ENCODE peak calls at places on chromosome 2, in seven cellular contexts. N is AG04450, L is stomach, B is fibroblast of lung, U is MM.1S, J is RWPE1, Z is astrocyte. P is an unnamed sample.
A peak's percentile ranks its signal among the peaks of the same experiment; 100 is the strongest.

GRCh38 chr2:234951386-234952269 is at the start of gene SH3BP4:
- DNase-seq in N (no peak), L (peak; percentile 88), B (peak; percentile 81), U (peak; percentile 28), J (peak; percentile 89), Z (peak; percentile 48), P (no peak)

GRCh38 chr2:8576525-8577157 is 105.2 kb upstream of the ID2 start:
- DNase-seq in N (no peak), L (peak; percentile 29), B (no peak), U (no peak), J (no peak), Z (no peak), P (no peak)

GRCh38 chr2:47867205-47867604 is 39.1 kb downstream of the FBXO11 start:
- DNase-seq in N (no peak), L (no peak), B (peak; percentile 76), U (no peak), J (peak; percentile 59), Z (peak; percentile 84), P (no peak)

GRCh38 chr2:100142393-100142792 is at the start of gene AFF3:
- DNase-seq in N (no peak), L (no peak), B (no peak), U (peak; percentile 90), J (no peak), Z (no peak), P (no peak)

GRCh38 chr2:140943867-140944266 is 1186.9 kb downstream of the LRP1B start:
- DNase-seq in N (no peak), L (no peak), B (no peak), U (no peak), J (no peak), Z (no peak), P (no peak)

GRCh38 chr2:39523308-39524044 is 86.4 kb upstream of the MAP4K3 start:
- DNase-seq in N (peak; percentile 67), L (no peak), B (peak; percentile 86), U (no peak), J (peak; percentile 94), Z (peak; percentile 97), P (peak; percentile 93)

GRCh38 chr2:128504242-128505149 is 185.8 kb upstream of the HS6ST1 start:
- DNase-seq in N (no peak), L (peak; percentile 17), B (no peak), U (peak; percentile 62), J (no peak), Z (no peak), P (no peak)

GRCh38 chr2:194545978-194546377 is 1111.0 kb upstream of the SLC39A10 start:
- DNase-seq in N (no peak), L (no peak), B (peak; percentile 7), U (peak; percentile 38), J (no peak), Z (no peak), P (peak; percentile 20)

DNA sequence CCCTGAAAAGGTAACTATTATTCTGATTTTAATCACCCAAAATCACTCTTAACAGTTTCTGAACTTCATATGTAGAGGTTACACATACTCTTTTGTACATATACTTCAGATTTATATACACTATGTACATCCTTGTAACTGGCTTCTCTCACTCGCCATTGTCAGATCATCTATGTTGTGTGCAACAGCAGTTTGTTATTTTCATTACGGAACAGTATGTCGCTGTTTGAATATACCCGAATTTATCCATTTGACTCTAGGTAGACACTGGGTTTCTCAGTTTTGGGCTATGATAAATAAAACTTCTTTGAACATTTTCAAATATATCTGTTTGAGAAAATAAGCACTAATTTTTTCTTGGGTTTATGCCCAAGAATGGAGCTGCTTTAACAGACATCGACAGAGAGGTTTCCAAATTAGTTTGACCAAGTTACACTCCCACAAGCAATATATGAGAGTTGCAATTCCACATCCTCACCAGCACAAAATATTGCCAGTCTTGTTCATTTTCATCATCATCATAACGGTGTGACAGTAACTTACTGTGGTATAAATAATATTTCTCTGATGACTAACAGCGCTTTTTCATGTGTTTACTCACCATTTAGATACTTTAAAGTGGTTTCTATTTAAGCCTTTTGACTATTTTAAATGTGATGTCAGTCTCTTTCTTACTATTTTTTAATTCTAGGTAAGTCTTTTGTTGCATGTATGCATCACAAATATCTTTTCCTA is 80.9 kb downstream of the SMC6 start:
- DNase-seq in N (no peak), L (no peak), B (peak; percentile 72), U (no peak), J (peak; percentile 33), Z (peak; percentile 79), P (peak; percentile 69)
- TF ChIP-seq CTCF in N (no peak), L (no peak), B (no peak), U (no peak), J (no peak), Z (peak; percentile 23), P (peak; percentile 47)

GRCh38 chr2:207836526-207837133 is 66.9 kb upstream of the FZD5 start:
- DNase-seq in N (no peak), L (peak; percentile 46), B (no peak), U (no peak), J (no peak), Z (no peak), P (no peak)
- H3K27ac ChIP-seq in N (no peak overlapping the region), L (peak overlapping the region; percentile 39), B (no peak overlapping the region), U (no peak overlapping the region), J (no peak overlapping the region), Z (no peak overlapping the region), P (no peak overlapping the region)

DNA sequence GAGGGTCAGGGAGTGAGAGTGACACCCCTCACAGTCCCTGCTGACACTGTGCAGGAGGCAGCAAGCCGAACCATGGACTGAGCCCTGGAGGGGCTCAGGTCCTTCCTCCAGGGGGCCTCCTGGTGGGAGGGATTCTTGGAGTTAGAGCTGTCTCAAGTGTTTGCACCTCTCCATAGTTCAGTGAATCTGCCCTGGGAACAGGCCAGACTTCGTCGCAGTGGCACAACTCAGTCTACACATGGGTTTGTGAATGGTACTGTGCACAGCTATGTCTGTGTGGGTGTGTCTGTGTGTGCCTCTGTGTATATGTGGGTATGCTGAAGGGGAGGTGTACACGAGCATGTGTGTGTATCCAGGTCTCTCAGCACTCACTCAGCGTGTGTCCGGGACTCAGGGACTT is 36.4 kb downstream of the PAX8 start:
- DNase-seq in N (no peak), L (no peak), B (no peak), U (no peak), J (no peak), Z (no peak), P (no peak)
- TF ChIP-seq CTCF in N (no peak), L (no peak), B (no peak), U (no peak), J (no peak), Z (no peak), P (no peak)

GRCh38 chr2:217431577-217432269 is 571.1 kb downstream of the TNS1 start:
- DNase-seq in N (no peak), L (no peak), B (no peak), U (no peak), J (no peak), Z (no peak), P (no peak)

GRCh38 chr2:217433522-217433921 is 569.3 kb downstream of the TNS1 start:
- DNase-seq in N (no peak), L (no peak), B (peak; percentile 35), U (no peak), J (no peak), Z (peak; percentile 50), P (no peak)

GRCh38 chr2:217429981-217430500 is 570.2 kb upstream of the TNP1 start:
- DNase-seq in N (peak; percentile 36), L (no peak), B (peak; percentile 74), U (no peak), J (no peak), Z (peak; percentile 62), P (no peak)

GRCh38 chr2:217434183-217434620 is 568.6 kb downstream of the TNS1 start:
- DNase-seq in N (peak; percentile 98), L (peak; percentile 74), B (peak; percentile 99), U (no peak), J (peak; percentile 97), Z (peak; percentile 99), P (peak; percentile 95)

GRCh38 chr2:217430916-217431576 is 571.2 kb upstream of the TNP1 start:
- DNase-seq in N (no peak), L (no peak), B (peak; percentile 94), U (no peak), J (no peak), Z (no peak), P (no peak)
- H3K27ac ChIP-seq in N (peak overlapping the region; percentile 40), L (peak overlapping the region; percentile 78), B (no peak overlapping the region), U (no peak overlapping the region), J (no peak overlapping the region), Z (no peak overlapping the region), P (no peak overlapping the region)

GRCh38 chr2:204024503-204024902 is 87.9 kb downstream of the ICOS start:
- DNase-seq in N (no peak), L (peak; percentile 34), B (peak; percentile 48), U (peak; percentile 66), J (peak; percentile 42), Z (peak; percentile 13), P (peak; percentile 64)
- TF ChIP-seq CTCF in N (peak; percentile 63), L (peak; percentile 55), B (peak; percentile 69), U (peak; percentile 89), J (peak; percentile 57), Z (peak; percentile 61), P (peak; percentile 87)

DNA sequence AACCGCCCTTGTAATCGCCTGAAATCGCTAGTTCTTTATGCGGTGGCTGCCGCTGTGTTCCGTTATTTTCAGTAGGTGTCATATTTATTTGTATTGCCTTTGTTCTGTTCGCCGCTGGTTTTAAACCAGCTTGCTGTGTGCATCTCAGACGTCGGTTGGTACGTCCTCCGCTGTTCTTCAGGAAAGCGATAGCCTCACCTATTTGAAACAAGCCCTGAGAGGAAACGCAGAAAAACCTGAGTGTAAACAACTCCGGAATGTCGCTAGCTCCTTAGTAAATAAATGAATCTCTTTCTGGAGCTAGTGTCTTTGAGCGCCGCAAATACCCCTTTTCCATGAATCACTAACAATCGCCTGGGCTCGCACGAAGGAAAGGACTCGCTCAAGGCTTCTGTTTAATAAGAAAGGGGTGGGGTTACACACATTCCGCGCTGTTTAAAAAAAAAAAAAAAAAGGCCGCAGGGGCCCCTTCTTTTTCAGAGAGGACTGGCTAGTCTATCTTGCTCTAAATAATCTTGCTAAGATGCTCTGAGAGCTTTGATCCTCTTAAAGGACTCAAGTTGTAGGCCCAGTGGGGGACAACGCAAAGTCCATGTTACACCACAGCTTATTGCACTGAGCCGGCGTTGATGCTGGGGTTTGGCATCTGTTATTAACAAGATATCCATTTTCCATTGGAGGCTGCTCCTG is 3.0 kb downstream of the HOXD8 start:
- DNase-seq in N (no peak), L (no peak), B (peak; percentile 47), U (no peak), J (no peak), Z (no peak), P (no peak)
- H3K27ac ChIP-seq in N (no peak overlapping the region), L (no peak overlapping the region), B (no peak overlapping the region), U (no peak overlapping the region), J (no peak overlapping the region), Z (no peak overlapping the region), P (no peak overlapping the region)

DNA sequence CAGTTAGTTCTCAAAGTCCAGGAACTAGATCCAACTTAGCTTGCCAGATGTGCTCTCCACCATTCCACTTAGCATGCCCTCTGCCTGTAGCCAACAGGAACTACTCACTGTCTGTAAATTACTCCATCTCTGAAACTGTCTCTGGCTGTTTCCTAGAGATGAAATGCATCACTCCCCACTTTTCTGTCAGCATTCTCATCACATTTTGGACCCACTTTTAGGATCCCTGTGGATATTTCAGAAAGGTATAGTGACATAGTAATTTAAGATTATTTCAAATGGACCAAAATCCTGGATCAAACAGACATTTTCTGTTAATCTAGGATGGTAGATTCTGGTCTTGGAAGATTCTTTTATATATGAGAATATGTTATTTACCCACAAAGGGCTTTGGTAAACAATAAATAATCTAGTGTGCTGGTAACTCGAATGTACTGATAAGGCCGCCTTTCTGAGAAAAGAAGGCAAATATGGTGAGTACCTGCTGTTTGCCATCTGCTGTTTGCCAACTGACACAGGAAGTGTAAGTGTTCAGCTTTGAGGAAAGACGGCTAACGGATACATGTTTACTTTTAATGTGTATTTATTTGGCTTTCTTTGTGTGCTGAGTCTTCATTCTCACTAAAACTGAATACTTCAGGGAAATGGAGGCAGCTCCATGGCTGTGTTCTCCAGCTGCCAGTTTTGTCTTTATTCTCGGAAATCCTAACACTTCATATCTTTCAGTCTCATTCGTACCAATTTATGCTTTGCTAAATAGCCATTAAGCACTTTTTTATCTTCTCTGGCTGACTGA is 79.5 kb downstream of the EVA1A start:
- DNase-seq in N (no peak), L (no peak), B (peak; percentile 39), U (no peak), J (no peak), Z (no peak), P (no peak)
- TF ChIP-seq CTCF in N (peak; percentile 61), L (no peak), B (peak; percentile 58), U (no peak), J (no peak), Z (peak; percentile 35), P (peak; percentile 52)